ENCODE peak calls at places on chromosomes 4 and X, in seven cellular contexts. One of them, this sample, is unnamed.

GRCh38 chrX:152926279-152926678 is 28.4 kb downstream of the ZNF185 start:
- DNase-seq in WTC11: peak
- DNase-seq in HEK293T: peak
- DNase-seq in HCT116: peak
- DNase-seq in K562: peak
- DNase-seq in H1: no peak
- DNase-seq in GM12878: no peak
- DNase-seq in this sample: peak

GRCh38 chr4:54726907-54727306 is 69.2 kb downstream of the KIT start:
- DNase-seq in H1: no peak
- DNase-seq in GM12878: no peak
- DNase-seq in WTC11: no peak
- DNase-seq in HEK293T: no peak
- DNase-seq in K562: no peak
- DNase-seq in HCT116: no peak
- DNase-seq in this sample: no peak

GRCh38 chr4:56737666-56738065 is 56.6 kb upstream of the HOPX start:
- DNase-seq in K562: no peak
- DNase-seq in HEK293T: no peak
- DNase-seq in HCT116: no peak
- DNase-seq in GM12878: no peak
- DNase-seq in H1: no peak
- DNase-seq in WTC11: no peak
- DNase-seq in this sample: no peak

GRCh38 chr4:188423039-188423438 is 283.8 kb downstream of the TRIML1 start:
- DNase-seq in HCT116: no peak
- DNase-seq in H1: no peak
- DNase-seq in GM12878: no peak
- DNase-seq in HEK293T: no peak
- DNase-seq in K562: no peak
- DNase-seq in WTC11: no peak
- DNase-seq in this sample: no peak

GRCh38 chrX:20042221-20042620 is 51.4 kb upstream of the BCLAF3 start:
- DNase-seq in WTC11: no peak
- DNase-seq in HCT116: no peak
- DNase-seq in HEK293T: no peak
- DNase-seq in K562: no peak
- DNase-seq in GM12878: no peak
- DNase-seq in H1: no peak
- DNase-seq in this sample: no peak

GRCh38 chrX:46173159-46173558 is 372.1 kb downstream of the ZNF674 start:
- DNase-seq in H1: no peak
- DNase-seq in K562: no peak
- DNase-seq in WTC11: no peak
- DNase-seq in GM12878: no peak
- DNase-seq in HCT116: no peak
- DNase-seq in HEK293T: no peak
- DNase-seq in this sample: no peak

GRCh38 chrX:18410038-18410437 is 15.4 kb upstream of the CDKL5 start:
- DNase-seq in GM12878: no peak
- DNase-seq in K562: no peak
- DNase-seq in H1: no peak
- DNase-seq in HEK293T: no peak
- DNase-seq in WTC11: no peak
- DNase-seq in HCT116: peak
- DNase-seq in this sample: no peak

GRCh38 chrX:39836802-39837420 is 260.8 kb downstream of the BCOR start:
- DNase-seq in H1: no peak
- DNase-seq in HEK293T: no peak
- DNase-seq in GM12878: no peak
- DNase-seq in WTC11: no peak
- DNase-seq in K562: no peak
- DNase-seq in HCT116: no peak
- DNase-seq in this sample: no peak

GRCh38 chr4:55397024-55397520 is 1.3 kb downstream of the TMEM165 start:
- DNase-seq in H1: no peak
- DNase-seq in HCT116: no peak
- DNase-seq in GM12878: no peak
- DNase-seq in WTC11: no peak
- DNase-seq in HEK293T: no peak
- DNase-seq in K562: no peak
- DNase-seq in this sample: no peak

GRCh38 chrX:115410731-115411435 is 121.4 kb downstream of the LUZP4 start:
- DNase-seq in WTC11: no peak
- DNase-seq in GM12878: no peak
- DNase-seq in HCT116: no peak
- DNase-seq in H1: no peak
- DNase-seq in K562: no peak
- DNase-seq in HEK293T: no peak
- DNase-seq in this sample: no peak

GRCh38 chr4:113181289-113182007 is 132.0 kb downstream of the ANK2 start:
- DNase-seq in HEK293T: no peak
- DNase-seq in H1: no peak
- DNase-seq in HCT116: no peak
- DNase-seq in WTC11: no peak
- DNase-seq in GM12878: no peak
- DNase-seq in K562: no peak
- DNase-seq in this sample: peak

GRCh38 chr4:17091104-17091503 is 192.7 kb upstream of the LDB2 start:
- DNase-seq in HCT116: no peak
- DNase-seq in GM12878: no peak
- DNase-seq in HEK293T: no peak
- DNase-seq in K562: no peak
- DNase-seq in H1: no peak
- DNase-seq in WTC11: no peak
- DNase-seq in this sample: no peak

GRCh38 chr4:119286377-119287002 is 35.4 kb downstream of the FABP2 start:
- DNase-seq in K562: no peak
- DNase-seq in WTC11: no peak
- DNase-seq in H1: no peak
- DNase-seq in GM12878: no peak
- DNase-seq in HEK293T: no peak
- DNase-seq in HCT116: peak
- DNase-seq in this sample: peak

GRCh38 chr4:55218041-55218440 is 92.6 kb upstream of the KDR start:
- DNase-seq in GM12878: no peak
- DNase-seq in HCT116: no peak
- DNase-seq in K562: no peak
- DNase-seq in H1: no peak
- DNase-seq in HEK293T: no peak
- DNase-seq in WTC11: no peak
- DNase-seq in this sample: no peak

GRCh38 chrX:153674219-153674851 is 722 bp upstream of the PNCK start:
- DNase-seq in K562: no peak
- DNase-seq in H1: no peak
- DNase-seq in WTC11: no peak
- DNase-seq in HCT116: no peak
- DNase-seq in GM12878: no peak
- DNase-seq in HEK293T: no peak
- DNase-seq in this sample: no peak

GRCh38 chr4:58261526-58261925 is 1151.3 kb upstream of the IGFBP7 start:
- DNase-seq in GM12878: no peak
- DNase-seq in WTC11: no peak
- DNase-seq in H1: no peak
- DNase-seq in HEK293T: no peak
- DNase-seq in HCT116: no peak
- DNase-seq in K562: no peak
- DNase-seq in this sample: no peak

GRCh38 chr4:10456270-10457254 is 664 bp downstream of the ZNF518B start:
- DNase-seq in HCT116: peak
- DNase-seq in HEK293T: peak
- DNase-seq in WTC11: peak
- DNase-seq in GM12878: no peak
- DNase-seq in K562: peak
- DNase-seq in H1: no peak
- DNase-seq in this sample: no peak

GRCh38 chr4:66688674-66689073 is 856.6 kb downstream of the CENPC start:
- DNase-seq in HEK293T: peak
- DNase-seq in HCT116: no peak
- DNase-seq in WTC11: no peak
- DNase-seq in K562: no peak
- DNase-seq in H1: no peak
- DNase-seq in GM12878: no peak
- DNase-seq in this sample: no peak

GRCh38 chr4:133801858-133802257 is 399.7 kb downstream of the PABPC4L start:
- DNase-seq in HEK293T: no peak
- DNase-seq in GM12878: no peak
- DNase-seq in WTC11: no peak
- DNase-seq in H1: no peak
- DNase-seq in K562: no peak
- DNase-seq in HCT116: no peak
- DNase-seq in this sample: no peak

GRCh38 chr4:79429113-79430034 is 21.3 kb upstream of the GK2 start:
- DNase-seq in H1: no peak
- DNase-seq in HCT116: no peak
- DNase-seq in HEK293T: no peak
- DNase-seq in K562: no peak
- DNase-seq in GM12878: no peak
- DNase-seq in WTC11: no peak
- DNase-seq in this sample: no peak

GRCh38 chr4:56871357-56871993 is 36.2 kb upstream of the REST start:
- DNase-seq in WTC11: peak
- DNase-seq in HEK293T: no peak
- DNase-seq in H1: no peak
- DNase-seq in K562: no peak
- DNase-seq in GM12878: no peak
- DNase-seq in HCT116: no peak
- DNase-seq in this sample: no peak

GRCh38 chr4:10093801-10094552 is 22.6 kb downstream of the WDR1 start:
- DNase-seq in WTC11: no peak
- DNase-seq in HCT116: no peak
- DNase-seq in GM12878: no peak
- DNase-seq in H1: no peak
- DNase-seq in K562: no peak
- DNase-seq in HEK293T: no peak
- DNase-seq in this sample: no peak

DNA sequence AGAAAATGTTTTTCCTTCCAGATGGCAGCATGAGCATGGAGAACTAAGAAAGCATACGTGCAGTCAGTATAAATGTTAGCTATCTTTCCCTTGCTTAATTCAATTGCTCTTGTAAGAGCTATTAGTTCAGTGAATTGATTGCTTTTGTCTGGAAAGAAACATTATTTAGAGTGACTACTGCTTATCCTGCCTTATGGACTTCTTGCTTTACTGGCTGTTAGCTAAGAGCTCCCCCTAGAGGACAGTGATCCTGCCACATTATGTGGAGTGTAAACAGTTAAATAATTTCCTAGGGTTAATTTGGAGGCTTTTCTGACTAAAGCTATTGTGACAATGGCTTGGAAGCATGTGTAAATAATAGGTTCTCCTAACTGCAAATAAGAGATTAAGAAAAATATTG is 1402.4 kb downstream of the FAM133A start:
- DNase-seq in K562: no peak
- DNase-seq in GM12878: no peak
- DNase-seq in H1: no peak
- DNase-seq in HEK293T: no peak
- DNase-seq in HCT116: no peak
- DNase-seq in WTC11: no peak
- DNase-seq in this sample: peak
- TF ChIP-seq SP1 in K562: no peak
- TF ChIP-seq SP1 in GM12878: no peak
- TF ChIP-seq SP1 in H1: no peak
- TF ChIP-seq SP1 in HEK293T: no peak
- TF ChIP-seq SP1 in HCT116: no peak
- TF ChIP-seq SP1 in WTC11: no peak
- TF ChIP-seq SP1 in this sample: no peak

DNA sequence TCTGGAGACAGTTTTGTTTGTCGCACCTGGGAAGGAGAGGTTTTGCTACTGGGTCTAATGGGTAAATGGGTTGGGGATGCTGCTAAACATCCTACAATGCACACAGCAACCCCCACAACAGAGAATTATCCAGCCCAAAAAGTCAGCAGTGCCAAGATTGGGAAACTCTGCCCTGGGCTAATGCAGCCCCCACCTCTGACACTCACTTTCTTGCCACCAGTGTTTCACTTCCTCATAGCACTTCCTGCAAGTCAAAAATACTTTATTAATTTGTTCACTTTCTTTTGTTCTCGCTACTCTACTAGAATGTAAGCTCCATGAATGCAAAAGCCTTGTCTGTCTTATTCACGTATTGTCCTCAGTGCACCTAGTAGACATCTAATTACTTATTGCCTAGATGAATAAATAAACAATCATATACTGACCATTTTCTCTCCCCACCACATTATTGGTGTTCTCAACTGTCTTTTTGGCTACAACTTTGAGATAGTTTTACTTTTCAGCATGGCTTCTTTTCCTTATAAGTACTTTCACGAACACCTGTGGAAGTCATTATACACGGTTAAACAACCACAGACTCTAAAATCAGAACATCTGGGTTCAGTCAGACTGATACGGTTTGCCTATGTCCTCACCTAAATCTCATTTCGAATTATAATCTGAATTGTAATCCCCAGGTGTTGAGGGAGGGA is 82.0 kb upstream of the PITX2 start:
- DNase-seq in H1: no peak
- DNase-seq in WTC11: no peak
- DNase-seq in HCT116: no peak
- DNase-seq in HEK293T: no peak
- DNase-seq in GM12878: no peak
- DNase-seq in K562: no peak
- DNase-seq in this sample: no peak
- TF ChIP-seq SP1 in H1: no peak
- TF ChIP-seq SP1 in WTC11: no peak
- TF ChIP-seq SP1 in HCT116: no peak
- TF ChIP-seq SP1 in HEK293T: no peak
- TF ChIP-seq SP1 in GM12878: no peak
- TF ChIP-seq SP1 in K562: no peak
- TF ChIP-seq SP1 in this sample: no peak

GRCh38 chrX:47514553-47515235 is 31.7 kb upstream of the ZNF41 start:
- DNase-seq in WTC11: no peak
- DNase-seq in GM12878: no peak
- DNase-seq in HEK293T: no peak
- DNase-seq in H1: no peak
- DNase-seq in K562: no peak
- DNase-seq in HCT116: no peak
- DNase-seq in this sample: no peak
- TF ChIP-seq SP1 in WTC11: no peak
- TF ChIP-seq SP1 in GM12878: no peak
- TF ChIP-seq SP1 in HEK293T: no peak
- TF ChIP-seq SP1 in H1: no peak
- TF ChIP-seq SP1 in K562: no peak
- TF ChIP-seq SP1 in HCT116: no peak
- TF ChIP-seq SP1 in this sample: no peak

DNA sequence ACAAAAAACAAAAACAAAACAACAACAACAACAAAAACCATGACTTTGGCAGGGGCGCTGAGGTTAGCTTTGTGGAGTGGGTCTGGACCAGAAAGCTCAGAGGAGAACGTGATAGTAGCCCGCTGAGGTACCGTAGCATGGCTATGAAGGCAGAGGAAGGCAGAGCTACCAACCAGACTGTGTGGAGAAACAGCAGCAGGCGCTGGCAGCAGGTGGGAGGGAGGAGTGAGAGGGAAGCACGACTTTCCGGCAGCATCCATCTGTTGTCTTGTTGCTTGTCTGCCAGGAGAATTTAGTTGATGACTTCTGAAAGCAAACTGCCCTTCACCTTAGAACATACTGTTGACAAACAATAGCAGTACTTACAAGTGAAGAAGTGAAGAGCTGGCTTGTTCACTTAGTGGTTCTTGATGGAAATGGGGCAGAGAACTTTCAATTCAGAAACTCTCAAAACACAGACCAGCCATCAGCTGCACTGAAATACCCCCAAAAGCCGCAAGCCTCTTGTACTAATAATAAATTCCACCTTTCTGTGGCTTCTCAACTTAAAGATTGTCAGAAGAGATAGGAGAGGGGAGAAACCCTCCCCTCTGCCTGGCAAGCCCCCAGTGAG is 447.2 kb downstream of the SLITRK2 start:
- DNase-seq in K562: no peak
- DNase-seq in HCT116: no peak
- DNase-seq in GM12878: no peak
- DNase-seq in WTC11: no peak
- DNase-seq in HEK293T: no peak
- DNase-seq in H1: no peak
- DNase-seq in this sample: no peak
- TF ChIP-seq SP1 in K562: no peak
- TF ChIP-seq SP1 in HCT116: no peak
- TF ChIP-seq SP1 in GM12878: no peak
- TF ChIP-seq SP1 in WTC11: no peak
- TF ChIP-seq SP1 in HEK293T: no peak
- TF ChIP-seq SP1 in H1: no peak
- TF ChIP-seq SP1 in this sample: no peak